ENCODE peak calls at places on chromosomes 12 and 14, in nine cellular contexts. A is NCI-H1694 treated with DMSO at 0.1 percent for 48 hours; D is hypothalamus; E is progenitor cell of endocrine pancreas; Y is mesothelial cell of epicardium; B is activated CD4-positive, alpha-beta T cell treated with anti-CD3 and anti-CD28 coated beads for 24 hours; R is Right ventricle myocardium superior; F is pancreas; T is glutamatergic neuron. Q is an unnamed sample.

GRCh38 chr12:97943359-97943758 is 480.8 kb downstream of the RMST start:
- DNase-seq in A (no peak), D (no peak), E (no peak), Y (no peak), B (no peak), R (no peak), F (no peak), T (no peak), Q (no peak)

GRCh38 chr14:101586531-101587402 is 25.5 kb downstream of the DIO3 start:
- DNase-seq in A (no peak), D (no peak), E (no peak), Y (no peak), B (no peak), R (no peak), F (peak; percentile 37), T (peak; percentile 0), Q (no peak)

GRCh38 chr14:34496679-34497513 is 34.9 kb upstream of the SPTSSA start:
- DNase-seq in A (no peak), D (peak; percentile 81), E (no peak), Y (peak; percentile 49), B (no peak), R (peak; percentile 89), F (no peak), T (no peak), Q (peak; percentile 69)

GRCh38 chr14:38207830-38208815 is at the start of gene SSTR1:
- DNase-seq in A (no peak), D (no peak), E (peak; percentile 17), Y (no peak), B (no peak), R (no peak), F (peak; percentile 85), T (peak; percentile 32), Q (no peak)

GRCh38 chr12:100359822-100360221 is 2.9 kb downstream of the SLC17A8 start:
- DNase-seq in A (no peak), D (no peak), E (no peak), Y (no peak), B (no peak), R (no peak), F (no peak), T (no peak), Q (no peak)

GRCh38 chr12:53695148-53696138 is 19.6 kb upstream of the ATP5MC2 start:
- DNase-seq in A (no peak), D (no peak), E (peak; percentile 31), Y (peak; percentile 59), B (peak; percentile 28), R (peak; percentile 48), F (peak; percentile 71), T (peak; percentile 74), Q (no peak)

GRCh38 chr14:91873476-91874265 is 6.3 kb upstream of the TC2N start:
- DNase-seq in A (no peak), D (no peak), E (no peak), Y (no peak), B (no peak), R (no peak), F (no peak), T (no peak), Q (no peak)

GRCh38 chr14:77203611-77204456 is 22.2 kb downstream of the TMEM63C start:
- DNase-seq in A (peak; percentile 82), D (peak; percentile 45), E (no peak), Y (no peak), B (no peak), R (no peak), F (no peak), T (no peak), Q (no peak)

GRCh38 chr12:6471992-6472366 is 1.5 kb upstream of the VAMP1 start:
- DNase-seq in A (no peak), D (no peak), E (no peak), Y (no peak), B (no peak), R (no peak), F (no peak), T (no peak), Q (no peak)

GRCh38 chr12:99444859-99445316 is 202.7 kb upstream of the GARIN6 start:
- DNase-seq in A (no peak), D (no peak), E (no peak), Y (no peak), B (no peak), R (no peak), F (no peak), T (no peak), Q (no peak)

GRCh38 chr14:105891631-105892452 is 365.5 kb downstream of the TMEM121 start:
- DNase-seq in A (no peak), D (no peak), E (no peak), Y (peak; percentile 19), B (no peak), R (peak; percentile 30), F (peak; percentile 35), T (no peak), Q (no peak)

GRCh38 chr12:7128681-7129593 is at the start of gene RBP5:
- DNase-seq in A (no peak), D (no peak), E (no peak), Y (no peak), B (no peak), R (no peak), F (no peak), T (no peak), Q (no peak)

GRCh38 chr14:32078030-32078793 is 1.1 kb downstream of the ARHGAP5 start:
- DNase-seq in A (peak; percentile 42), D (no peak), E (no peak), Y (peak; percentile 38), B (no peak), R (peak; percentile 48), F (peak; percentile 53), T (no peak), Q (no peak)

GRCh38 chr12:111687255-111687654 is 1.4 kb downstream of the ACAD10 start:
- DNase-seq in A (no peak), D (no peak), E (no peak), Y (no peak), B (no peak), R (no peak), F (no peak), T (no peak), Q (no peak)

GRCh38 chr14:73369433-73369832 is 88.9 kb downstream of the NUMB start:
- DNase-seq in A (no peak), D (no peak), E (no peak), Y (no peak), B (no peak), R (no peak), F (no peak), T (no peak), Q (no peak)

GRCh38 chr14:92657457-92658142 is 90.8 kb downstream of the LGMN start:
- DNase-seq in A (no peak), D (no peak), E (no peak), Y (no peak), B (no peak), R (peak; percentile 81), F (no peak), T (no peak), Q (peak; percentile 53)

GRCh38 chr12:114926341-114926740 is 242.4 kb upstream of the TBX3 start:
- DNase-seq in A (no peak), D (no peak), E (no peak), Y (no peak), B (no peak), R (no peak), F (no peak), T (no peak), Q (no peak)

GRCh38 chr12:85466906-85467305 is 186.9 kb downstream of the ALX1 start:
- DNase-seq in A (no peak), D (no peak), E (no peak), Y (no peak), B (no peak), R (no peak), F (no peak), T (no peak), Q (no peak)

GRCh38 chr12:55671746-55672145 is 35.1 kb downstream of the OR10P1 start:
- DNase-seq in A (no peak), D (no peak), E (no peak), Y (no peak), B (no peak), R (no peak), F (no peak), T (no peak), Q (no peak)

GRCh38 chr12:14950982-14951746 is 10.2 kb downstream of the ARHGDIB start:
- DNase-seq in A (no peak), D (no peak), E (no peak), Y (no peak), B (no peak), R (no peak), F (no peak), T (no peak), Q (no peak)

GRCh38 chr12:65505321-65506121 is 227.0 kb downstream of the MSRB3 start:
- DNase-seq in A (no peak), D (no peak), E (no peak), Y (no peak), B (no peak), R (no peak), F (no peak), T (no peak), Q (no peak)

GRCh38 chr14:96274122-96274910 is 18.3 kb downstream of the BDKRB1 start:
- DNase-seq in A (peak; percentile 67), D (peak; percentile 44), E (no peak), Y (no peak), B (no peak), R (no peak), F (no peak), T (no peak), Q (peak; percentile 27)

GRCh38 chr12:76879710-76880025 is 849 bp upstream of the CSRP2 start:
- DNase-seq in A (peak; percentile 25), D (no peak), E (peak; percentile 20), Y (peak; percentile 49), B (no peak), R (peak; percentile 48), F (no peak), T (peak; percentile 42), Q (no peak)